ENCODE peak calls at places on chromosomes 16 and 17, in ten cellular contexts. One of them, this sample, is unnamed.
A peak's percentile ranks its signal among the peaks of the same experiment; 100 is the strongest.

GRCh38 chr16:65410801-65411200 is 288.9 kb upstream of the CDH11 start:
- DNase-seq in ovary: no peak
- DNase-seq in uterus: no peak
- DNase-seq in spleen: no peak
- DNase-seq in lower lobe of right lung: no peak
- DNase-seq in stomach: no peak
- DNase-seq in Peyer's patch: no peak
- DNase-seq in neural progenitor cell: no peak
- DNase-seq in HCT116: no peak
- DNase-seq in gastrocnemius medialis: no peak
- DNase-seq in this sample: no peak

GRCh38 chr17:28904800-28905199 is 1.9 kb upstream of the DHRS13 start:
- DNase-seq in ovary: no peak
- DNase-seq in uterus: no peak
- DNase-seq in spleen: no peak
- DNase-seq in lower lobe of right lung: no peak
- DNase-seq in stomach: no peak
- DNase-seq in Peyer's patch: no peak
- DNase-seq in neural progenitor cell: no peak
- DNase-seq in HCT116: no peak
- DNase-seq in gastrocnemius medialis: no peak
- DNase-seq in this sample: no peak

GRCh38 chr17:45108595-45109521 is 23.5 kb downstream of the PLCD3 start:
- DNase-seq in ovary: no peak
- DNase-seq in uterus: no peak
- DNase-seq in spleen: no peak
- DNase-seq in lower lobe of right lung: no peak
- DNase-seq in stomach: peak; percentile 35
- DNase-seq in Peyer's patch: no peak
- DNase-seq in neural progenitor cell: no peak
- DNase-seq in HCT116: no peak
- DNase-seq in gastrocnemius medialis: no peak
- DNase-seq in this sample: no peak

GRCh38 chr16:66988197-66988788 is at the start of gene CES4A:
- DNase-seq in ovary: peak; percentile 45
- DNase-seq in uterus: no peak
- DNase-seq in spleen: no peak
- DNase-seq in lower lobe of right lung: no peak
- DNase-seq in stomach: no peak
- DNase-seq in Peyer's patch: no peak
- DNase-seq in neural progenitor cell: no peak
- DNase-seq in HCT116: no peak
- DNase-seq in gastrocnemius medialis: peak; percentile 74
- DNase-seq in this sample: no peak

GRCh38 chr17:65489413-65490170 is 71.9 kb downstream of the AXIN2 start:
- DNase-seq in ovary: no peak
- DNase-seq in uterus: no peak
- DNase-seq in spleen: no peak
- DNase-seq in lower lobe of right lung: no peak
- DNase-seq in stomach: no peak
- DNase-seq in Peyer's patch: no peak
- DNase-seq in neural progenitor cell: no peak
- DNase-seq in HCT116: no peak
- DNase-seq in gastrocnemius medialis: no peak
- DNase-seq in this sample: no peak

GRCh38 chr16:75107505-75107904 is 9.1 kb downstream of the LDHD start:
- DNase-seq in ovary: peak; percentile 34
- DNase-seq in uterus: no peak
- DNase-seq in spleen: peak; percentile 69
- DNase-seq in lower lobe of right lung: no peak
- DNase-seq in stomach: no peak
- DNase-seq in Peyer's patch: no peak
- DNase-seq in neural progenitor cell: no peak
- DNase-seq in HCT116: no peak
- DNase-seq in gastrocnemius medialis: no peak
- DNase-seq in this sample: peak; percentile 49

GRCh38 chr16:53952215-53953208 is 248.6 kb downstream of the FTO start:
- DNase-seq in ovary: no peak
- DNase-seq in uterus: no peak
- DNase-seq in spleen: no peak
- DNase-seq in lower lobe of right lung: no peak
- DNase-seq in stomach: no peak
- DNase-seq in Peyer's patch: no peak
- DNase-seq in neural progenitor cell: no peak
- DNase-seq in HCT116: no peak
- DNase-seq in gastrocnemius medialis: no peak
- DNase-seq in this sample: no peak

GRCh38 chr16:75054556-75054947 is 55.7 kb downstream of the ZNRF1 start:
- DNase-seq in ovary: no peak
- DNase-seq in uterus: no peak
- DNase-seq in spleen: no peak
- DNase-seq in lower lobe of right lung: no peak
- DNase-seq in stomach: no peak
- DNase-seq in Peyer's patch: no peak
- DNase-seq in neural progenitor cell: no peak
- DNase-seq in HCT116: no peak
- DNase-seq in gastrocnemius medialis: no peak
- DNase-seq in this sample: no peak

GRCh38 chr16:8087597-8088279 is 502.6 kb downstream of the TMEM114 start:
- DNase-seq in ovary: no peak
- DNase-seq in uterus: no peak
- DNase-seq in spleen: no peak
- DNase-seq in lower lobe of right lung: no peak
- DNase-seq in stomach: no peak
- DNase-seq in Peyer's patch: no peak
- DNase-seq in neural progenitor cell: no peak
- DNase-seq in HCT116: no peak
- DNase-seq in gastrocnemius medialis: peak; percentile 2
- DNase-seq in this sample: no peak

GRCh38 chr16:89272631-89273030 is 55.1 kb downstream of the ZNF778 start:
- DNase-seq in ovary: no peak
- DNase-seq in uterus: no peak
- DNase-seq in spleen: no peak
- DNase-seq in lower lobe of right lung: no peak
- DNase-seq in stomach: no peak
- DNase-seq in Peyer's patch: no peak
- DNase-seq in neural progenitor cell: no peak
- DNase-seq in HCT116: no peak
- DNase-seq in gastrocnemius medialis: no peak
- DNase-seq in this sample: no peak
- TF ChIP-seq CTCF in ovary: no peak
- TF ChIP-seq CTCF in uterus: no peak
- TF ChIP-seq CTCF in spleen: no peak
- TF ChIP-seq CTCF in lower lobe of right lung: no peak
- TF ChIP-seq CTCF in stomach: no peak
- TF ChIP-seq CTCF in Peyer's patch: no peak
- TF ChIP-seq CTCF in neural progenitor cell: no peak
- TF ChIP-seq CTCF in HCT116: no peak
- TF ChIP-seq CTCF in gastrocnemius medialis: no peak
- TF ChIP-seq CTCF in this sample: no peak

GRCh38 chr17:383771-384621 is 31.4 kb upstream of the RPH3AL start:
- DNase-seq in ovary: no peak
- DNase-seq in uterus: no peak
- DNase-seq in spleen: peak; percentile 50
- DNase-seq in lower lobe of right lung: no peak
- DNase-seq in stomach: no peak
- DNase-seq in Peyer's patch: no peak
- DNase-seq in neural progenitor cell: peak; percentile 14
- DNase-seq in HCT116: no peak
- DNase-seq in gastrocnemius medialis: no peak
- DNase-seq in this sample: no peak
- H3K4me1 ChIP-seq in ovary: peaks cover 8% of the 10 kb centered on the region
- H3K4me1 ChIP-seq in uterus: peaks cover 12% of the 10 kb centered on the region
- H3K4me1 ChIP-seq in spleen: peaks cover 13% of the 10 kb centered on the region
- H3K4me1 ChIP-seq in lower lobe of right lung: peaks cover 15% of the 10 kb centered on the region
- H3K4me1 ChIP-seq in stomach: peaks cover 15% of the 10 kb centered on the region
- H3K4me1 ChIP-seq in Peyer's patch: peaks cover 6% of the 10 kb centered on the region
- H3K4me1 ChIP-seq in neural progenitor cell: peaks cover 46% of the 10 kb centered on the region
- H3K4me1 ChIP-seq in HCT116: peaks cover 15% of the 10 kb centered on the region
- H3K4me1 ChIP-seq in gastrocnemius medialis: no peaks in the 10 kb centered on the region
- H3K4me1 ChIP-seq in this sample: peaks cover 12% of the 10 kb centered on the region

GRCh38 chr16:48860341-48860740 is 250.4 kb upstream of the N4BP1 start:
- DNase-seq in ovary: no peak
- DNase-seq in uterus: no peak
- DNase-seq in spleen: no peak
- DNase-seq in lower lobe of right lung: no peak
- DNase-seq in stomach: no peak
- DNase-seq in Peyer's patch: no peak
- DNase-seq in neural progenitor cell: no peak
- DNase-seq in HCT116: no peak
- DNase-seq in gastrocnemius medialis: no peak
- DNase-seq in this sample: no peak

GRCh38 chr16:48864055-48864454 is 254.1 kb upstream of the N4BP1 start:
- DNase-seq in ovary: no peak
- DNase-seq in uterus: no peak
- DNase-seq in spleen: no peak
- DNase-seq in lower lobe of right lung: no peak
- DNase-seq in stomach: no peak
- DNase-seq in Peyer's patch: no peak
- DNase-seq in neural progenitor cell: no peak
- DNase-seq in HCT116: no peak
- DNase-seq in gastrocnemius medialis: no peak
- DNase-seq in this sample: no peak

GRCh38 chr16:48865511-48865910 is 255.5 kb upstream of the N4BP1 start:
- DNase-seq in ovary: no peak
- DNase-seq in uterus: no peak
- DNase-seq in spleen: no peak
- DNase-seq in lower lobe of right lung: no peak
- DNase-seq in stomach: no peak
- DNase-seq in Peyer's patch: no peak
- DNase-seq in neural progenitor cell: no peak
- DNase-seq in HCT116: no peak
- DNase-seq in gastrocnemius medialis: no peak
- DNase-seq in this sample: no peak

DNA sequence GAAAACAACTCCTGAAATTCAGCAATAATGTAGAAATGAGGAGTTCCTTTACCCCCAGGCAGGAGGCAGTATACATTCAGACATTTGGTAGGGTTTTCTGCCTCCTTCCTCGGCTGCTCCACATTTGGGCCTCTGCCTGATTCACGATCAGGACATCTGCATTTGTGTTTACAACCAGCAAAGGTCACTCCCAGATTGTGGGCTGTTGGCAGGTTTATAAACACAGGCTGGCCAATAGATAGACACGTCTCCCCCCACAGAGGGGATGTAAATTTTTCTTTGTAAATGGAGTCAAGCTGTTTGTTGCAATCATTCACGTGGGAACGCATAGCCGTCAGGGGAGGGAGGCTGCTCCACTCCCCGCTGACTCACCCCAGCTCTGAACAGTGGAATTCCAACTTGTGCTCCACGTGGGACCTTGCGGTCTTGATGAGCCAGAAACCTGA is 252.1 kb upstream of the N4BP1 start:
- DNase-seq in ovary: no peak
- DNase-seq in uterus: peak; percentile 16
- DNase-seq in spleen: no peak
- DNase-seq in lower lobe of right lung: no peak
- DNase-seq in stomach: no peak
- DNase-seq in Peyer's patch: no peak
- DNase-seq in neural progenitor cell: peak; percentile 23
- DNase-seq in HCT116: peak; percentile 7
- DNase-seq in gastrocnemius medialis: no peak
- DNase-seq in this sample: no peak
- TF ChIP-seq CTCF in ovary: no peak
- TF ChIP-seq CTCF in uterus: peak; percentile 8
- TF ChIP-seq CTCF in spleen: no peak
- TF ChIP-seq CTCF in lower lobe of right lung: no peak
- TF ChIP-seq CTCF in stomach: no peak
- TF ChIP-seq CTCF in Peyer's patch: no peak
- TF ChIP-seq CTCF in neural progenitor cell: peak; percentile 52
- TF ChIP-seq CTCF in HCT116: peak; percentile 56
- TF ChIP-seq CTCF in gastrocnemius medialis: no peak
- TF ChIP-seq CTCF in this sample: no peak

GRCh38 chr16:89344314-89344828 is 126.9 kb downstream of the ZNF778 start:
- DNase-seq in ovary: peak; percentile 43
- DNase-seq in uterus: no peak
- DNase-seq in spleen: no peak
- DNase-seq in lower lobe of right lung: peak; percentile 35
- DNase-seq in stomach: no peak
- DNase-seq in Peyer's patch: no peak
- DNase-seq in neural progenitor cell: no peak
- DNase-seq in HCT116: no peak
- DNase-seq in gastrocnemius medialis: no peak
- DNase-seq in this sample: peak; percentile 51
- H3K4me1 ChIP-seq in ovary: peaks cover 31% of the 10 kb centered on the region
- H3K4me1 ChIP-seq in uterus: peaks cover 20% of the 10 kb centered on the region
- H3K4me1 ChIP-seq in spleen: peaks cover 12% of the 10 kb centered on the region
- H3K4me1 ChIP-seq in lower lobe of right lung: peaks cover 41% of the 10 kb centered on the region
- H3K4me1 ChIP-seq in stomach: peaks cover 37% of the 10 kb centered on the region
- H3K4me1 ChIP-seq in Peyer's patch: peaks cover 4% of the 10 kb centered on the region
- H3K4me1 ChIP-seq in neural progenitor cell: peaks cover 29% of the 10 kb centered on the region
- H3K4me1 ChIP-seq in HCT116: peaks cover 46% of the 10 kb centered on the region
- H3K4me1 ChIP-seq in gastrocnemius medialis: peaks cover 42% of the 10 kb centered on the region
- H3K4me1 ChIP-seq in this sample: peaks cover 33% of the 10 kb centered on the region

GRCh38 chr17:82912571-82913089 is 72.8 kb upstream of the ZNF750 start:
- DNase-seq in ovary: no peak
- DNase-seq in uterus: no peak
- DNase-seq in spleen: no peak
- DNase-seq in lower lobe of right lung: no peak
- DNase-seq in stomach: no peak
- DNase-seq in Peyer's patch: no peak
- DNase-seq in neural progenitor cell: no peak
- DNase-seq in HCT116: no peak
- DNase-seq in gastrocnemius medialis: peak; percentile 83
- DNase-seq in this sample: no peak

GRCh38 chr17:82913304-82914043 is 73.7 kb upstream of the ZNF750 start:
- DNase-seq in ovary: no peak
- DNase-seq in uterus: no peak
- DNase-seq in spleen: no peak
- DNase-seq in lower lobe of right lung: no peak
- DNase-seq in stomach: peak; percentile 44
- DNase-seq in Peyer's patch: no peak
- DNase-seq in neural progenitor cell: peak; percentile 27
- DNase-seq in HCT116: no peak
- DNase-seq in gastrocnemius medialis: no peak
- DNase-seq in this sample: no peak

GRCh38 chr17:82915697-82916027 is 75.8 kb upstream of the ZNF750 start:
- DNase-seq in ovary: no peak
- DNase-seq in uterus: no peak
- DNase-seq in spleen: no peak
- DNase-seq in lower lobe of right lung: no peak
- DNase-seq in stomach: no peak
- DNase-seq in Peyer's patch: peak; percentile 52
- DNase-seq in neural progenitor cell: no peak
- DNase-seq in HCT116: no peak
- DNase-seq in gastrocnemius medialis: no peak
- DNase-seq in this sample: no peak

GRCh38 chr17:82914375-82914774 is 74.6 kb upstream of the ZNF750 start:
- DNase-seq in ovary: no peak
- DNase-seq in uterus: no peak
- DNase-seq in spleen: no peak
- DNase-seq in lower lobe of right lung: peak; percentile 64
- DNase-seq in stomach: peak; percentile 59
- DNase-seq in Peyer's patch: no peak
- DNase-seq in neural progenitor cell: no peak
- DNase-seq in HCT116: no peak
- DNase-seq in gastrocnemius medialis: no peak
- DNase-seq in this sample: peak; percentile 78

GRCh38 chr17:82915010-82915696 is 75.3 kb upstream of the ZNF750 start:
- DNase-seq in ovary: no peak
- DNase-seq in uterus: no peak
- DNase-seq in spleen: no peak
- DNase-seq in lower lobe of right lung: no peak
- DNase-seq in stomach: no peak
- DNase-seq in Peyer's patch: peak; percentile 21
- DNase-seq in neural progenitor cell: no peak
- DNase-seq in HCT116: no peak
- DNase-seq in gastrocnemius medialis: no peak
- DNase-seq in this sample: no peak
- TF ChIP-seq CTCF in ovary: no peak
- TF ChIP-seq CTCF in uterus: no peak
- TF ChIP-seq CTCF in spleen: no peak
- TF ChIP-seq CTCF in lower lobe of right lung: no peak
- TF ChIP-seq CTCF in stomach: no peak
- TF ChIP-seq CTCF in Peyer's patch: no peak
- TF ChIP-seq CTCF in neural progenitor cell: peak; percentile 32
- TF ChIP-seq CTCF in HCT116: peak; percentile 47
- TF ChIP-seq CTCF in gastrocnemius medialis: no peak
- TF ChIP-seq CTCF in this sample: no peak